ENCODE peak calls at places on chromosomes 3 and 15, in four cellular contexts. A is HepG2, Y is K562, S is SK-N-SH. P is an unnamed sample.

GRCh38 chr3:59759298-59760169 is 709.7 kb upstream of the CFAP20DC start:
- DNase-seq in S (no peak), Y (no peak), A (peak), P (no peak)

GRCh38 chr3:63450023-63450422 is 171.9 kb downstream of the SYNPR start:
- DNase-seq in A (no peak), Y (no peak), S (no peak), P (no peak)

GRCh38 chr3:157163554-157163953 is 3.6 kb upstream of the CCNL1 start:
- DNase-seq in Y (no peak), A (no peak), S (no peak), P (no peak)

GRCh38 chr15:91320106-91320505 is 220.0 kb downstream of the SV2B start:
- DNase-seq in S (no peak), Y (no peak), A (no peak), P (no peak)

GRCh38 chr3:52293491-52294319 is 6.1 kb downstream of the GLYCTK start:
- DNase-seq in A (no peak), S (peak), Y (no peak), P (no peak)

GRCh38 chr15:99477745-99478525 is 87.8 kb upstream of the MEF2A start:
- DNase-seq in S (no peak), Y (no peak), A (no peak), P (no peak)

GRCh38 chr3:98151241-98151640 is 4.0 kb downstream of the OR5H14 start:
- DNase-seq in Y (no peak), A (no peak), S (no peak), P (no peak)

GRCh38 chr3:72176537-72177041 is 391.6 kb upstream of the PROK2 start:
- DNase-seq in Y (no peak), A (no peak), S (no peak), P (peak)

GRCh38 chr3:24507776-24508422 is 13.2 kb upstream of the THRB start:
- DNase-seq in Y (no peak), A (no peak), S (no peak), P (no peak)

GRCh38 chr3:54905230-54905888 is 22.5 kb downstream of the LRTM1 start:
- DNase-seq in S (no peak), Y (no peak), A (no peak), P (no peak)

GRCh38 chr3:154095832-154096421 is 25.3 kb upstream of the ARHGEF26 start:
- DNase-seq in Y (no peak), A (peak), S (no peak), P (no peak)

GRCh38 chr3:136142592-136142991 is 53.5 kb downstream of the MSL2 start:
- DNase-seq in Y (no peak), A (peak), S (no peak), P (no peak)

GRCh38 chr3:167733961-167734497 is 663 bp downstream of the PDCD10 start:
- DNase-seq in Y (no peak), A (peak), S (no peak), P (no peak)

GRCh38 chr3:44913868-44914468 is 39.6 kb downstream of the TGM4 start:
- DNase-seq in A (peak), Y (peak), S (peak), P (no peak)

GRCh38 chr3:67515778-67516177 is 138.6 kb downstream of the SUCLG2 start:
- DNase-seq in Y (no peak), A (no peak), S (no peak), P (no peak)

GRCh38 chr3:30607032-30607833 is 832 bp downstream of the TGFBR2 start:
- DNase-seq in S (no peak), A (no peak), Y (no peak), P (no peak)

GRCh38 chr3:187850256-187851010 is 105.2 kb upstream of the BCL6 start:
- DNase-seq in A (peak), Y (no peak), S (no peak), P (no peak)

GRCh38 chr3:9396301-9396631 is 1.1 kb upstream of the SETD5 start:
- DNase-seq in S (no peak), Y (peak), A (no peak), P (peak)

GRCh38 chr3:44983413-44984040 is 7.5 kb downstream of the EXOSC7 start:
- DNase-seq in A (no peak), Y (no peak), S (no peak), P (no peak)

GRCh38 chr3:128735884-128736283 is 9.9 kb downstream of the RAB7A start:
- DNase-seq in A (no peak), Y (no peak), S (no peak), P (no peak)

GRCh38 chr3:38039101-38039898 is at the start of gene DLEC1:
- DNase-seq in Y (peak), A (no peak), S (no peak), P (no peak)

GRCh38 chr3:37295925-37296324 is 121.5 kb upstream of the LRRFIP2 start:
- DNase-seq in Y (no peak), S (no peak), A (no peak), P (no peak)

GRCh38 chr3:159785276-159785675 is 203.4 kb upstream of the IL12A start:
- DNase-seq in Y (no peak), S (no peak), A (peak), P (no peak)

GRCh38 chr3:194328080-194328571 is 23.0 kb downstream of the CPN2 start:
- DNase-seq in Y (peak), S (peak), A (no peak), P (no peak)

GRCh38 chr3:13594146-13594545 is 45.2 kb downstream of the FBLN2 start:
- DNase-seq in A (no peak), S (no peak), Y (no peak), P (no peak)

GRCh38 chr3:178263236-178263916 is 272.9 kb upstream of the KCNMB2 start:
- DNase-seq in Y (no peak), A (no peak), S (no peak), P (no peak)

GRCh38 chr15:51681303-51681963 is at the start of gene SCG3:
- DNase-seq in S (peak), Y (peak), A (peak), P (no peak)

DNA sequence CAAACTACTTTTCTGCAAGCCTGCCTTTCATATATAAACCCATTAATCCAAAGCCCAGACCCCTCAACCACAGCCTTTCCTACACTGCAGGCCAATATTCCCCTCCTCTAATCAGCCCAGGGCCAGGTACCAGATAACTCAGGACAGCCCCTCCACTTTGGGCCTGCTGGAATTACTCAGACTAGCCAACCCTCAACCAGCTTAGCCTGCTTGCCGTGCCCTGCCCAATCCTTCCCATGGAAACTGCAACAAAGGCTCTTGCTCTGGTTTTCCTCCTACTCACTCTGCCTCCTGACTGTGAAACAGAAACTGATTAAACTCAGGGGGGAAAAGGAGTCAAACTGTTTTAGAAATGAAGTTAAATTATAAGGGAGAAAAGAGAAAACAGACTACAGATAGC is 248.1 kb downstream of the KLF13 start:
- DNase-seq in A (no peak), S (no peak), Y (no peak), P (no peak)
- TF ChIP-seq NFIC in A (no peak), S (no peak), Y (no peak), P (no peak)

DNA sequence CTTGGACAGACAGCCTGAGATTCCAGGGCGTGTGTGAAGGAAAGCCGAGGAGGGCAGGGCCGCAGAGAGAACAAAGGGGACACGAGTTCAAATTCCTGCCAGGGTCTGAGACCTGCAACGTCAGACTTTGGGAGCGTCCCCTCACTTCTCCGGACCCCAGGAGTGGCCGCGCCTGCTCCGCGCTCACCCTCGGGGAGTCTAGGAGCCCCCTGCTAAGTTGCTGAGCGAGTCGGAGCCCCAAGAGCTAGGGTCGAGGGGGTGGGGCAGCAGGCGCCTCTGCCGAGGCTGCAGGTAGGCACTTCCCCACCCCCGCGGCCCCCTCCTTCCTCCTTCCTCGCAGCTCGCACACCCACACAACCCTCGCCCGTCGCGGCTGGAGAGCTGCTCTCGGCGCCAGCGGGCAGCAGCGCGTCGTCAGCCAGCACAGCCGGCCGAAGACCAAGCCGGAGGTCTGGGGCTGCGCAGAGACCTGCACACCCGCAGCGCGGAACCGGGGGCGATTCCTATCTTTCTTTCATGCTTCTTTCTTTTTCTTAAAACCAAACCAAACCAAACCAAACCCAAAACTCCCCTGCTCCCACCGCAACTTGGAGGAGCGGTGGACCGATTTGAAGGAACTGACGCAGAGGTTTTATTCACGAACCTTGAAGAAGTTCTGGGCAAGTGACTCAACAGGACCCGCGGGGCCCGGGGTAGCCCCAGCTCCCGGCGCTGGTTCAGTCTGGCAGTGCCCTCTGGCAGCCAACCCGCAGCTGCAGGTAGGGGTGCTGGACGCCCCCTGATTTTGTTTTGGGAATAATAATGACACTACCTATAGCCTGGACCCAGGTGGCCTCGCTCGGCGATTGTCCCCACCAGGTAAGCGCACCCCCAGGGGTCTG is at the start of gene ANKRD34C:
- DNase-seq in A (no peak), S (peak), Y (no peak), P (no peak)
- TF ChIP-seq REST in A (no peak), S (no peak), Y (no peak), P (no peak)

DNA sequence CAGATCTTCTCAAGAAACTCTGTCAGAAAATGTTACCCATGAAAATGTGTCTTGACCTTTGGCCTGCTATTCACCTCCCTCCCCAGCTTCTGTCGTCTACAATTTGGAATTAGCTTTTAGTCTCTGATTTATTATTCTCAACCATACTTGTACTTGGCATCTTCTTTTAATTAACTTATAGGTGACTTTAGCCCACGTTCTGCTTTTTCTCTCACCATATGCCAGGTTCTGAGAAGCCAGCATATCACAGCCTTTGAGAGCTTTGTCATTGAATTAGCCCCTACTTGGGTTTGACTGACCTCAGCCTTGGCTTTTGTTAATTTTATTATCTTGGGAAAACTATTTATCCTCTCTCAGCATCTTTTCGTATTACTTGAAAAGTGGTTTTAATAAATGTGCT is 355.9 kb downstream of the OXSM start:
- DNase-seq in Y (no peak), A (no peak), S (no peak), P (no peak)
- TF ChIP-seq NFIC in Y (no peak), A (no peak), S (no peak), P (no peak)

DNA sequence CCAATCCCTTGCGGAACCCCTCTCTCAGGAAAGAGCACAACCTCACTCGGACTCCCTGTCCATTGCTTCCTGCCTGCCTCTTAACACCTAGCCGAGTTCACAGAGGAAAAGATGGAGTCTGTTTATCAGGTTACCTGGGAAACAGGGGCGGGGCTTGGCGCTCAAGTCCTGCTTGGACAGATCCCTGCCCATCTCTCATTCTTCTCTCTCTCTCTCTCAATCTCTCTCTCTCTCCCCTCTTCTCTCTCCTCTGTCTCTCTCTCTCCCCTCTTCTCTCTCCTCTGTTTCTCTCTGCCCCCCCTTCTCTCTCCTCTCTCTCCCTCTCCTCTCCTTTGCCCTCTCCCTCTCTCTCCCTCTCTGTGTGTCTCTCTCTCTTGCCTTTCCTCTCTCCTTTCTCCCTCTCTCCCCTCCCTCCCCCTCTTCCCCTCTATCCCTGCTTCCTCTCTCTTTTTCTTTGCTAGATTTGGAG is at the start of gene EFHB:
- DNase-seq in S (peak), A (peak), Y (peak), P (no peak)
- TF ChIP-seq REST in S (no peak), A (no peak), Y (no peak), P (no peak)

P was measured in GM12878.